ENCODE peak calls at places on chromosomes 11 and 22, in five cellular contexts. One of them, this sample, is unnamed.
A peak's percentile ranks its signal among the peaks of the same experiment; 100 is the strongest.

GRCh38 chr11:133549796-133550195 is 17.5 kb upstream of the OPCML start:
- DNase-seq in IMR-90: no peak
- DNase-seq in K562: no peak
- DNase-seq in HepG2: no peak
- DNase-seq in SK-N-SH: no peak
- DNase-seq in this sample: no peak

GRCh38 chr11:20364412-20364792 is 888 bp downstream of the HTATIP2 start:
- DNase-seq in IMR-90: no peak
- DNase-seq in K562: peak; percentile 42
- DNase-seq in HepG2: no peak
- DNase-seq in SK-N-SH: no peak
- DNase-seq in this sample: no peak

GRCh38 chr11:28834877-28835276 is 726.7 kb downstream of the METTL15 start:
- DNase-seq in IMR-90: peak; percentile 97
- DNase-seq in K562: no peak
- DNase-seq in HepG2: no peak
- DNase-seq in SK-N-SH: no peak
- DNase-seq in this sample: no peak

GRCh38 chr22:19723990-19724827 is 870 bp downstream of the GP1BB start:
- DNase-seq in IMR-90: peak; percentile 18
- DNase-seq in K562: peak; percentile 94
- DNase-seq in HepG2: peak; percentile 44
- DNase-seq in SK-N-SH: no peak
- DNase-seq in this sample: no peak

GRCh38 chr11:44950625-44951472 is at the start of gene TP53I11:
- DNase-seq in IMR-90: peak; percentile 60
- DNase-seq in K562: peak; percentile 92
- DNase-seq in HepG2: no peak
- DNase-seq in SK-N-SH: peak; percentile 94
- DNase-seq in this sample: no peak

GRCh38 chr11:21810650-21811049 is 382.2 kb upstream of the ANO5 start:
- DNase-seq in IMR-90: no peak
- DNase-seq in K562: no peak
- DNase-seq in HepG2: peak; percentile 16
- DNase-seq in SK-N-SH: no peak
- DNase-seq in this sample: no peak

GRCh38 chr11:46015941-46016340 is 93.5 kb downstream of the LARGE2 start:
- DNase-seq in IMR-90: peak; percentile 27
- DNase-seq in K562: no peak
- DNase-seq in HepG2: no peak
- DNase-seq in SK-N-SH: no peak
- DNase-seq in this sample: no peak

GRCh38 chr11:101584129-101584515 is 315 bp upstream of the TRPC6 start:
- DNase-seq in IMR-90: no peak
- DNase-seq in K562: no peak
- DNase-seq in HepG2: no peak
- DNase-seq in SK-N-SH: no peak
- DNase-seq in this sample: no peak

GRCh38 chr22:46450931-46451660 is 86.3 kb downstream of the CELSR1 start:
- DNase-seq in IMR-90: no peak
- DNase-seq in K562: no peak
- DNase-seq in HepG2: no peak
- DNase-seq in SK-N-SH: no peak
- DNase-seq in this sample: no peak

GRCh38 chr11:79419120-79419519 is 21.7 kb downstream of the TENM4 start:
- DNase-seq in IMR-90: peak; percentile 85
- DNase-seq in K562: no peak
- DNase-seq in HepG2: peak; percentile 7
- DNase-seq in SK-N-SH: no peak
- DNase-seq in this sample: no peak

GRCh38 chr22:43823911-43824665 is 12.0 kb upstream of the EFCAB6 start:
- DNase-seq in IMR-90: no peak
- DNase-seq in K562: no peak
- DNase-seq in HepG2: no peak
- DNase-seq in SK-N-SH: no peak
- DNase-seq in this sample: no peak

GRCh38 chr22:43826142-43827093 is 14.3 kb upstream of the EFCAB6 start:
- DNase-seq in IMR-90: peak; percentile 81
- DNase-seq in K562: no peak
- DNase-seq in HepG2: no peak
- DNase-seq in SK-N-SH: no peak
- DNase-seq in this sample: no peak

GRCh38 chr22:43825651-43826050 is 13.5 kb upstream of the EFCAB6 start:
- DNase-seq in IMR-90: no peak
- DNase-seq in K562: no peak
- DNase-seq in HepG2: no peak
- DNase-seq in SK-N-SH: no peak
- DNase-seq in this sample: no peak

GRCh38 chr22:43823353-43823908 is 11.3 kb upstream of the EFCAB6 start:
- DNase-seq in IMR-90: no peak
- DNase-seq in K562: no peak
- DNase-seq in HepG2: peak; percentile 61
- DNase-seq in SK-N-SH: no peak
- DNase-seq in this sample: no peak

GRCh38 chr22:43824724-43825485 is 12.8 kb upstream of the EFCAB6 start:
- DNase-seq in IMR-90: no peak
- DNase-seq in K562: no peak
- DNase-seq in HepG2: no peak
- DNase-seq in SK-N-SH: no peak
- DNase-seq in this sample: no peak
- TF ChIP-seq MXI1 in IMR-90: no peak
- TF ChIP-seq MXI1 in K562: no peak
- TF ChIP-seq MXI1 in HepG2: no peak
- TF ChIP-seq MXI1 in SK-N-SH: no peak
- TF ChIP-seq MXI1 in this sample: no peak

GRCh38 chr11:86538223-86538548 is 134.2 kb downstream of the ME3 start:
- DNase-seq in IMR-90: no peak
- DNase-seq in K562: no peak
- DNase-seq in HepG2: no peak
- DNase-seq in SK-N-SH: no peak
- DNase-seq in this sample: no peak

GRCh38 chr11:86535773-86536172 is 136.6 kb downstream of the ME3 start:
- DNase-seq in IMR-90: no peak
- DNase-seq in K562: no peak
- DNase-seq in HepG2: no peak
- DNase-seq in SK-N-SH: no peak
- DNase-seq in this sample: no peak

DNA sequence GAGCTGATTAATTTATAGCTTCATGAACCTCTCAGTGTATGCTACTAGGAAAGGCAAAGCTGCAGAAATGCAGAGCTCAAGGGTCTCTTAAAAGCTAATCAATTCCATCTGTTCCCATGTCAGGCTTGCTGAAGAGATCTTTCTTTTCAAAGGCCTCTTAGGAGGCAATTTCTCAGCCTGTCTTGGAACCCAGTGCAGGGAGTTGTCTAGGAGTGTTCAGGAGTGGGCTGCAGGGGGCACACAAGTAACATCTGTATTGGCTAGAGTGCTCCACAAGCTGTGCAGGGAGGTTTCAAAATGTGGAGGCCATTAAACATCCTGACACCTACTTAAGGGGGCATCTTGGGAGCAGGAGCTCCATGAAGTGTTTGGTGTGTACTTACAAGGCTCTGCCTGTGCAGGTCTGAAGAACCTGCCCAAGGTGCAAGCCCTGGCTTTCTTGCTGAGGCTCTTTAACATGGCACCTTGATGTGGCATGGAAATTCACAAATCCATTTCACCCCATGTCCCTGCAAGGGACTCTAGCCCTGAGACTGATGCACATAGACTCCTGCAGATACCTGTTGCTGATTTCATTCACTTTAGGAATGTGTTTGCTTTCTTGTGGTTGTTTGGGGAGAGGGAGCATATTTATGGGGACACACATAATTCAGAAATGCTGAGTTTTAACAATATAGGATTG is 134.7 kb downstream of the ME3 start:
- DNase-seq in IMR-90: no peak
- DNase-seq in K562: no peak
- DNase-seq in HepG2: no peak
- DNase-seq in SK-N-SH: no peak
- DNase-seq in this sample: no peak
- TF ChIP-seq MXI1 in IMR-90: no peak
- TF ChIP-seq MXI1 in K562: no peak
- TF ChIP-seq MXI1 in HepG2: no peak
- TF ChIP-seq MXI1 in SK-N-SH: no peak
- TF ChIP-seq MXI1 in this sample: no peak

GRCh38 chr11:30346068-30346688 is 23.3 kb downstream of the ARL14EP start:
- DNase-seq in IMR-90: peak; percentile 62
- DNase-seq in K562: peak; percentile 37
- DNase-seq in HepG2: peak; percentile 52
- DNase-seq in SK-N-SH: peak; percentile 43
- DNase-seq in this sample: no peak
- TF ChIP-seq MXI1 in IMR-90: no peak
- TF ChIP-seq MXI1 in K562: no peak
- TF ChIP-seq MXI1 in HepG2: no peak
- TF ChIP-seq MXI1 in SK-N-SH: no peak
- TF ChIP-seq MXI1 in this sample: no peak

GRCh38 chr11:118790357-118791014 is 478 bp downstream of the DDX6 start:
- DNase-seq in IMR-90: peak; percentile 56
- DNase-seq in K562: no peak
- DNase-seq in HepG2: peak; percentile 59
- DNase-seq in SK-N-SH: peak; percentile 79
- DNase-seq in this sample: peak; percentile 26
- TF ChIP-seq MXI1 in IMR-90: no peak
- TF ChIP-seq MXI1 in K562: no peak
- TF ChIP-seq MXI1 in HepG2: no peak
- TF ChIP-seq MXI1 in SK-N-SH: no peak
- TF ChIP-seq MXI1 in this sample: no peak

DNA sequence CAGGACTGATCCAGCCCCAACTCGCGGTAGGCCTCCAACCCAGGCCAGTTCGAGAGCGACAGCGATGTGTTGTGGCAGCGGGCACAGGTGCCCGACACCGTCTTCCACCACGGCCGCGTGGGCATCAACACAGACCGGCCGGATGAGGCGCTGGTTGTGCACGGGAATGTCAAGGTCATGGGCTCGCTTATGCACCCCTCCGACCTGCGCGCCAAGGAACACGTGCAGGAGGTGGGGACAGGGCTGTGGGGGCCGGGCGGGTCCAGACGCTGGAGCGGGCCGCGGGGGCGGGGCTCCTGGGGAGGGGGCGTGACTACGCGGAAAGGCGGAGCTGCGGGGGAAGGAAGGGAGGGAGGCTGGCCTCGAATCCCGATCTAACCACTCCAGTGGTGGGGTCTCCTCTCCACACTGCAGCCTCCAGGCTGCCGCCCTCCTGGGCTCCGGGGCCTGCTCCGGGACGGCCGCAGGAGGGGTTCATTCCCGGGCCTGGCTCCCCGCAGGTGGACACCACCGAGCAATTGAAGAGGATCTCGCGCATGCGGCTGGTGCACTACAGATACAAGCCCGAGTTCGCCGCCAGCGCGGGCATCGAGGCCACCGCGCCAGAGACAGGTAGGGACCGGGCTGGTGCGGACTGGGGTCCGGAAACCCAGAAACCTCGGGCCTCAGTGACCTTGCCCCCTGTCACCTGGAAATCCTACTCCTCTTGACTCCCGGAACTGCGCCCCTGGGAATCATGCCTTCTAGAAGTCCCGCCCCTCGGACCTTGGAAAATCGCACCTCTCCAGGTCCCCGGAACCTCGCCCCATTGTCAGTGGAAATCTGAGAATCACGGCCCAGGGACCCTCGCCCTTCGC is 14.9 kb downstream of the TMEM258 start:
- DNase-seq in IMR-90: no peak
- DNase-seq in K562: peak; percentile 67
- DNase-seq in HepG2: no peak
- DNase-seq in SK-N-SH: peak; percentile 60
- DNase-seq in this sample: no peak
- TF ChIP-seq MXI1 in IMR-90: no peak
- TF ChIP-seq MXI1 in K562: no peak
- TF ChIP-seq MXI1 in HepG2: no peak
- TF ChIP-seq MXI1 in SK-N-SH: no peak
- TF ChIP-seq MXI1 in this sample: no peak

DNA sequence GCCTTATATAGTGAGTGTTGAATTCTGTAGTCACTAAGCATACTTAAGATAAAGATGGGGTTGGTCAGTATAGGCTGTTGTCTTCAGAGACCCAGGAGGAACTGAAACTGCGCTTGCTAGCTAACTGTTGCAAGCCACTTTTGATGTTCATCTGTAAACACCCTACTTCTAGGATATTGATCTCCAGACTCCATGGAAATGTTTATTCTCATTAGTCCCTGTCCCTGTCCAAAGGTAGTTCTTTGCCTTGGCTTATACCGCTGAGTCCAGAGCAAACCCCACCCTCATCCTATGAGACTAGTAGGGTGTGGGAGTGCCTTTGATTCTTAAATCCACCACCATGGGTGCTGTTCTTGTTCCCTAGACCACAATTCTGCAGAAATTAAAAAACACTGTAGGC is 36.4 kb downstream of the DEPDC5 start:
- DNase-seq in IMR-90: no peak
- DNase-seq in K562: no peak
- DNase-seq in HepG2: no peak
- DNase-seq in SK-N-SH: no peak
- DNase-seq in this sample: no peak
- TF ChIP-seq MXI1 in IMR-90: no peak
- TF ChIP-seq MXI1 in K562: no peak
- TF ChIP-seq MXI1 in HepG2: no peak
- TF ChIP-seq MXI1 in SK-N-SH: no peak
- TF ChIP-seq MXI1 in this sample: no peak

DNA sequence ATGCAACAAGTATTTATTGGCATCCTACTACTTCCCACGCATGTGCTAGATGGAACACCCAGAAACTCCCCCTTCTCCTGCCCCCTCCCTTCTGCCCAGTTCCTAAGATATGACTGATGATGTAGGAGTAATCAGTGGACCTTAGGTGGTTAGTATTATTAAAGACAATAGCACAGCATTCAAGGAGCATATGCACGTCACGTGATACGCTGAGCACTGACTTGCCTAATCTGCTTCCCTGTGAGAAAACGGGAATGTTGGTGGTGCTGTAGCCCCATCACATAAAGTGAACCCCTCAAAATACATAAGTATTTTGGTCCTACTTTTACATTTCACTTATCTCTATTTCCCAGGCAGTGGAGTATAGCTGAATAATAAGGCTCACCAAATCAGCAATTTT is 12.4 kb downstream of the DRD2 start:
- DNase-seq in IMR-90: no peak
- DNase-seq in K562: no peak
- DNase-seq in HepG2: no peak
- DNase-seq in SK-N-SH: no peak
- DNase-seq in this sample: no peak
- TF ChIP-seq MXI1 in IMR-90: no peak
- TF ChIP-seq MXI1 in K562: no peak
- TF ChIP-seq MXI1 in HepG2: no peak
- TF ChIP-seq MXI1 in SK-N-SH: no peak
- TF ChIP-seq MXI1 in this sample: no peak

This sample was measured in GM12878.